ENCODE peak calls at places on chromosomes 3 and 15, in seven cellular contexts. Y is HFFc6, Q is bronchial epithelial cell, E is lower lobe of right lung, H is ascending aorta, A is tibial artery, W is fibroblast of pulmonary artery. T is an unnamed sample.

GRCh38 chr3:50068134-50068533 is 20.6 kb upstream of the RBM5 start:
- DNase-seq in Q (no peak), H (no peak), A (no peak), Y (peak; percentile 38), E (no peak), W (no peak), T (no peak)

GRCh38 chr3:183698760-183699159 is 1.2 kb downstream of the YEATS2 start:
- DNase-seq in Y (peak; percentile 8), H (no peak), W (peak; percentile 40), A (no peak), E (no peak), Q (peak; percentile 31), T (no peak)

GRCh38 chr3:188627652-188628051 is 473.7 kb downstream of the LPP start:
- DNase-seq in Q (peak; percentile 80), Y (peak; percentile 93), E (no peak), W (peak; percentile 68), A (no peak), H (no peak), T (no peak)

GRCh38 chr15:69380726-69381105 is 33.4 kb upstream of the KIF23 start:
- DNase-seq in Q (no peak), H (no peak), Y (no peak), W (no peak), E (no peak), A (peak; percentile 32), T (no peak)

GRCh38 chr3:63353383-63353782 is 75.3 kb downstream of the SYNPR start:
- DNase-seq in Q (peak; percentile 56), Y (peak; percentile 79), A (no peak), H (no peak), E (no peak), W (peak; percentile 23), T (no peak)

GRCh38 chr3:89227218-89227617 is 119.8 kb downstream of the EPHA3 start:
- DNase-seq in Q (peak; percentile 79), H (no peak), W (peak; percentile 7), E (no peak), A (no peak), Y (no peak), T (no peak)

GRCh38 chr3:62562017-62562416 is 188.7 kb upstream of the FEZF2 start:
- DNase-seq in A (no peak), Y (peak; percentile 68), H (no peak), Q (peak; percentile 51), E (no peak), W (peak; percentile 89), T (no peak)

GRCh38 chr3:195160257-195160898 is 110.6 kb downstream of the XXYLT1 start:
- DNase-seq in E (no peak), H (no peak), Q (no peak), A (no peak), Y (peak; percentile 50), W (peak; percentile 67), T (no peak)

GRCh38 chr15:71916834-71917233 is 106.5 kb downstream of the NR2E3 start:
- DNase-seq in E (no peak), W (no peak), A (no peak), Y (no peak), Q (no peak), H (no peak), T (no peak)

GRCh38 chr3:193843447-193844301 is 250.7 kb downstream of the OPA1 start:
- DNase-seq in Y (no peak), W (no peak), E (no peak), Q (peak; percentile 52), A (no peak), H (no peak), T (no peak)

GRCh38 chr3:32817561-32818430 is at the start of gene TRIM71:
- DNase-seq in A (no peak), Y (no peak), H (no peak), W (peak; percentile 6), E (no peak), Q (no peak), T (peak; percentile 71)

GRCh38 chr3:187994221-187995085 is 159.5 kb upstream of the LPP start:
- DNase-seq in Q (no peak), Y (peak; percentile 77), A (no peak), W (peak; percentile 29), H (no peak), E (no peak), T (no peak)

GRCh38 chr3:48082580-48083187 is 66.5 kb upstream of the MAP4 start:
- DNase-seq in Y (no peak), A (no peak), E (no peak), W (no peak), H (no peak), Q (no peak), T (no peak)

GRCh38 chr3:120850326-120851295 is 57.4 kb upstream of the STXBP5L start:
- DNase-seq in Y (peak; percentile 65), E (no peak), Q (peak; percentile 12), A (no peak), H (no peak), W (no peak), T (no peak)

GRCh38 chr3:78977073-78977472 is 790.7 kb downstream of the ROBO1 start:
- DNase-seq in A (no peak), W (no peak), H (no peak), Y (no peak), Q (no peak), E (no peak), T (no peak)

GRCh38 chr3:117322866-117323265 is 613.3 kb downstream of the TUSC7 start:
- DNase-seq in Y (no peak), E (no peak), W (peak; percentile 17), H (no peak), Q (peak; percentile 19), A (no peak), T (no peak)

GRCh38 chr3:50582083-50582482 is 12.8 kb downstream of the HEMK1 start:
- DNase-seq in A (no peak), E (no peak), Q (no peak), W (no peak), H (no peak), Y (no peak), T (no peak)

GRCh38 chr15:55694652-55695150 is 48.3 kb downstream of the PRTG start:
- DNase-seq in E (no peak), H (no peak), W (no peak), Y (no peak), A (no peak), Q (peak; percentile 7), T (no peak)

DNA sequence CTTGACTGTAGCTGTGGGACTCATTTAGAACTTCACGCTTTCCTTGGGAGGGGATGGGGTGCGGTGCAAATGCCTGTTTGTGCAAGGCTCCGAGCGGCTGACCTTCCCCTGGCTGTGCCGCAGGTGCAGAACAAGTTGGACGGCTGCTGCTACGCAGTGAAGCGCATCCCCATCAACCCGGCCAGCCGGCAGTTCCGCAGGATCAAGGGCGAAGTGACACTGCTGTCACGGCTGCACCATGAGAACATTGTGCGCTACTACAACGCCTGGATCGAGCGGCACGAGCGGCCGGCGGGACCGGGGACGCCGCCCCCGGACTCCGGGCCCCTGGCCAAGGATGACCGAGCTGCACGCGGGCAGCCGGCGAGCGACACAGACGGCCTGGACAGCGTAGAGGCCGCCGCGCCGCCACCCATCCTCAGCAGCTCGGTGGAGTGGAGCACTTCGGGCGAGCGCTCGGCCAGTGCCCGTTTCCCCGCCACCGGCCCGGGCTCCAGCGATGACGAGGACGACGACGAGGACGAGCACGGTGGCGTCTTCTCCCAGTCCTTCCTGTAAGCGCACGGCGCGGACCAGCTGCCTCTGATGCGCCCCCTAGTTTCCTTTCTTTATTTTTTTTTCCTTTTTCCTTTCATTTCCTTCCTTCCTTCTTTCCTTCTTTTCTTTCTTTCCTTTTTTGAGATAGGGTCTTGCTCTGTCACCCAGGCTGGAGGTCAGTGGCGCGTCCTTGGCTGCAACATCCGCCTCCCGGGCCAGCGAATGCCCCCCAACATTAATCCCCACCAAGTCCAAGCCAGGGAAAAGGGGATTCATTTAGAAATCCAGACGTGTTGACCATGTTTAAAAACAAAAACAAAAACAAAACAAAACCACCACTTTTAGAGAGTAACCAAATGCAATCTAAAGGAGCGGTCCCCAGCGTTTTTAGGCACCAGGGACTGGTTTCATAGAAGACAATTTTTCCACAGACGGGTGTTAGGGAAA is 42.7 kb downstream of the EIF2AK4 start:
- DNase-seq in H (peak; percentile 72), Q (no peak), Y (peak; percentile 53), W (peak; percentile 62), E (peak; percentile 59), A (peak; percentile 79), T (no peak)
- TF ChIP-seq CTCF in H (peak; percentile 63), Q (peak; percentile 51), Y (peak; percentile 80), W (peak; percentile 45), E (peak; percentile 37), A (peak; percentile 47), T (peak; percentile 54)

DNA sequence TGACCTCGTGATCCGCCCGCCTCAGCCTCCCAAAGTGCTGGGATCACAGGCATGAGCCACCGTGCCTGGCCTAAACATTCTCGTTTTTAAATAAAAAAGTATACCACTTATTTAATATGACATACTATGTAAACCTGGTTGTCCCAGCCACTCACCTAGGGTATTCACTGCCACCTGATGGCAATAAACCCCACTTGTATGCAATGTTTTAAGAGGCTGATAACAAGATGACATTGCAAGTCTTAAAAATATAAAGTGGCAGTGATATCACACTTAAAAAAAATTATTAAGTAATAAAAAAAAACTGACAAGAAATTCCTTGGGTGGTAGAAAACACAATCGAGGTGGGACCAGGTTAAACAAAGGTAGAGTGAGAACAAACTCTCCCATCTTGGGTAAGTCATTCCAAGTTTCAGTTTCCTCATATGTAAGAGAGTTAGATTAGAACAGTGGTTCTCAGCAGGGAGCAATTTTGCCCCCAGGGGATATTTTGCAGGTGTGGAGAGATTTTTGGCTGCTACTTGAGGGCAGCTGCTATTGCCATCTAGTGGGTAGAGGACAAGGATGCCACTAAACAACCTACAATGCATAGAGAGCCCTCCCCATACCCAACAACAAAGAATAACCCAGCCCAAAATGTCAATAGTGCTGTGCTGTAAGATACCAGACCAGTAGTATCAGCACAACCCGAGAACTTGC is 14.5 kb downstream of the ARF4 start:
- DNase-seq in Y (no peak), Q (peak; percentile 70), A (no peak), H (no peak), E (no peak), W (no peak), T (no peak)
- TF ChIP-seq CTCF in Y (peak; percentile 45), Q (peak; percentile 60), A (no peak), H (no peak), E (no peak), W (peak; percentile 29), T (peak; percentile 40)

GRCh38 chr3:107543666-107544065 is 20.9 kb downstream of the BBX start:
- DNase-seq in Q (peak; percentile 10), W (peak; percentile 39), H (no peak), E (no peak), Y (no peak), A (no peak), T (no peak)
- TF ChIP-seq CTCF in Q (no peak), W (peak; percentile 17), H (peak; percentile 22), E (peak; percentile 11), Y (peak; percentile 67), A (peak; percentile 20), T (peak; percentile 48)

DNA sequence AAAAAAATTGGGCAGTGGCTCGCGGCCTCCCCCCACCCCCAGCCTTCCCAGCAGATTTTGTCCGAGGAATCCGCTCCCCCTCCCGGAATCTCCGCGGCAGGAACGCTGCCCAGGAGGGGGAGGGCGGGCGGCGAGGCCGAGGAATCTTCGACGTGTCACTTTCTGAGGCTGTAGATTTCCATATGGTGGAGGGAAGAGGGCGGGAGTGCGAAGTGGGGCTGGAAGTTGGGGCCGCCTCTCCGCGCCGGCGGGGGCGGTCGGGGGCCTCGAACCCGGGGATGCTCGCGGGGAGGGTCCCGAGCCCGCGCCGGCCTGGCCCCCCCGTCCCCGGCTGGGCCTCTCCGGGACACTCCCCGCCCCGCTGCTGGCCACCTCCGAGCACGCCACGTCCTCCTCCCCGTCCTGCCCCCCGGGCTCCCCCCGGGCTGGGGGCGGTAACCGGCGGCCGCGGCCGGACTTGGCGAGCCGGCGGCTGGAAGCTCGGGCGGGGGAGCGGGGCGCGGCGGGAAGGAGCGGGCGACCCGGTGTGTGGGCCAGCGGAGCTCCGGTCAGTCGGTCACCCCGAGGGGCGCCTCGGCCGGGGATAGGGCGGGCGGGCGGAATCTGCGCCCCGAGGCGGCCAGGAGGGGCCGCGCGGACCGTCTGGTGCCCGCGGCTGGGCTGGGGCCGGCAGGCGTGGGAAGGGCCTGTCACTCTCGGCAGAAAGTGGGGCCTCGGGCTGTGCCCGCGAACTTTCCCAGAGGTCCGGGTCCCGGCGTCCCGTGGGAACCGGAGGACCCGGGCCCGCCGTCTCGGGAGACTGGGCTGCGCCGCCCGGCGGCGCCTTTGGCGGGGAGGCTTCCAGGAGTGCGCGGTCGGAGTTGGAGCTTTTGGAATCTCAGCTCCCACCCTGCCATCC is 949 bp downstream of the FNDC3B start:
- DNase-seq in A (peak; percentile 94), Y (peak; percentile 78), H (peak; percentile 92), E (peak; percentile 89), Q (peak; percentile 51), W (peak; percentile 92), T (peak; percentile 80)
- TF ChIP-seq CTCF in A (no peak), Y (peak; percentile 46), H (no peak), E (peak; percentile 22), Q (peak; percentile 57), W (peak; percentile 9), T (peak; percentile 25)